ENCODE peak calls at places on chromosomes 7 and 10, in eight cellular contexts. One of them, this sample, is unnamed.

GRCh38 chr7:113464096-113464855 is 345.9 kb upstream of the SMIM30 start:
- DNase-seq in left cardiac atrium: no peak
- DNase-seq in NCI-H69: no peak
- DNase-seq in CD4-positive, alpha-beta T cell: no peak
- DNase-seq in NCI-H2171 treated with DMSO at 0.1 percent for 48 hours: no peak
- DNase-seq in NCI-H2029: no peak
- DNase-seq in activated naive CD4-positive, alpha-beta T cell: no peak
- DNase-seq in left colon: no peak
- DNase-seq in this sample: no peak

GRCh38 chr10:128095753-128096469 is 30.3 kb downstream of the MKI67 start:
- DNase-seq in NCI-H2029: no peak
- DNase-seq in CD4-positive, alpha-beta T cell: no peak
- DNase-seq in left cardiac atrium: no peak
- DNase-seq in NCI-H69: no peak
- DNase-seq in activated naive CD4-positive, alpha-beta T cell: no peak
- DNase-seq in left colon: no peak
- DNase-seq in NCI-H2171 treated with DMSO at 0.1 percent for 48 hours: no peak
- DNase-seq in this sample: no peak

GRCh38 chr10:91389636-91390512 is 20.3 kb upstream of the HECTD2 start:
- DNase-seq in NCI-H2029: peak
- DNase-seq in NCI-H69: peak
- DNase-seq in left colon: no peak
- DNase-seq in left cardiac atrium: no peak
- DNase-seq in activated naive CD4-positive, alpha-beta T cell: no peak
- DNase-seq in CD4-positive, alpha-beta T cell: no peak
- DNase-seq in NCI-H2171 treated with DMSO at 0.1 percent for 48 hours: peak
- DNase-seq in this sample: peak

GRCh38 chr7:49001610-49002033 is 77.3 kb downstream of the CDC14C start:
- DNase-seq in activated naive CD4-positive, alpha-beta T cell: no peak
- DNase-seq in NCI-H69: peak
- DNase-seq in left colon: peak
- DNase-seq in NCI-H2171 treated with DMSO at 0.1 percent for 48 hours: peak
- DNase-seq in NCI-H2029: no peak
- DNase-seq in CD4-positive, alpha-beta T cell: no peak
- DNase-seq in left cardiac atrium: no peak
- DNase-seq in this sample: peak

GRCh38 chr10:35089641-35090161 is 440 bp downstream of the CUL2 start:
- DNase-seq in CD4-positive, alpha-beta T cell: no peak
- DNase-seq in NCI-H2029: no peak
- DNase-seq in NCI-H69: peak
- DNase-seq in left colon: no peak
- DNase-seq in activated naive CD4-positive, alpha-beta T cell: no peak
- DNase-seq in NCI-H2171 treated with DMSO at 0.1 percent for 48 hours: peak
- DNase-seq in left cardiac atrium: no peak
- DNase-seq in this sample: no peak

GRCh38 chr10:89302628-89303027 is 782 bp downstream of the IFIT2 start:
- DNase-seq in NCI-H2171 treated with DMSO at 0.1 percent for 48 hours: no peak
- DNase-seq in NCI-H2029: no peak
- DNase-seq in left cardiac atrium: no peak
- DNase-seq in left colon: no peak
- DNase-seq in CD4-positive, alpha-beta T cell: no peak
- DNase-seq in NCI-H69: no peak
- DNase-seq in activated naive CD4-positive, alpha-beta T cell: no peak
- DNase-seq in this sample: no peak

GRCh38 chr7:150685219-150686029 is at the start of gene GIMAP2:
- DNase-seq in CD4-positive, alpha-beta T cell: peak
- DNase-seq in left cardiac atrium: no peak
- DNase-seq in activated naive CD4-positive, alpha-beta T cell: no peak
- DNase-seq in left colon: no peak
- DNase-seq in NCI-H2029: no peak
- DNase-seq in NCI-H2171 treated with DMSO at 0.1 percent for 48 hours: no peak
- DNase-seq in NCI-H69: peak
- DNase-seq in this sample: no peak

GRCh38 chr7:159116581-159117339 is 27.9 kb downstream of the VIPR2 start:
- DNase-seq in NCI-H69: no peak
- DNase-seq in CD4-positive, alpha-beta T cell: no peak
- DNase-seq in activated naive CD4-positive, alpha-beta T cell: no peak
- DNase-seq in left cardiac atrium: no peak
- DNase-seq in left colon: no peak
- DNase-seq in NCI-H2029: no peak
- DNase-seq in NCI-H2171 treated with DMSO at 0.1 percent for 48 hours: no peak
- DNase-seq in this sample: no peak

GRCh38 chr7:1716263-1717094 is 46.4 kb downstream of the ELFN1 start:
- DNase-seq in NCI-H2029: no peak
- DNase-seq in activated naive CD4-positive, alpha-beta T cell: no peak
- DNase-seq in CD4-positive, alpha-beta T cell: no peak
- DNase-seq in NCI-H2171 treated with DMSO at 0.1 percent for 48 hours: no peak
- DNase-seq in NCI-H69: peak
- DNase-seq in left colon: no peak
- DNase-seq in left cardiac atrium: peak
- DNase-seq in this sample: no peak

GRCh38 chr10:119772347-119772746 is 46.5 kb downstream of the INPP5F start:
- DNase-seq in activated naive CD4-positive, alpha-beta T cell: no peak
- DNase-seq in left colon: no peak
- DNase-seq in NCI-H2171 treated with DMSO at 0.1 percent for 48 hours: no peak
- DNase-seq in left cardiac atrium: no peak
- DNase-seq in NCI-H2029: no peak
- DNase-seq in CD4-positive, alpha-beta T cell: no peak
- DNase-seq in NCI-H69: no peak
- DNase-seq in this sample: no peak

GRCh38 chr7:1487466-1487865 is 16.7 kb downstream of the INTS1 start:
- DNase-seq in NCI-H69: no peak
- DNase-seq in NCI-H2171 treated with DMSO at 0.1 percent for 48 hours: no peak
- DNase-seq in CD4-positive, alpha-beta T cell: no peak
- DNase-seq in activated naive CD4-positive, alpha-beta T cell: no peak
- DNase-seq in left cardiac atrium: no peak
- DNase-seq in NCI-H2029: no peak
- DNase-seq in left colon: no peak
- DNase-seq in this sample: no peak

GRCh38 chr7:25347360-25347759 is 119.1 kb upstream of the NPVF start:
- DNase-seq in NCI-H2029: no peak
- DNase-seq in NCI-H69: no peak
- DNase-seq in left colon: no peak
- DNase-seq in activated naive CD4-positive, alpha-beta T cell: no peak
- DNase-seq in NCI-H2171 treated with DMSO at 0.1 percent for 48 hours: no peak
- DNase-seq in left cardiac atrium: no peak
- DNase-seq in CD4-positive, alpha-beta T cell: no peak
- DNase-seq in this sample: no peak